ENCODE peak calls at places on chromosomes 13 and 19, in five cellular contexts. One of them, this sample, is unnamed.

GRCh38 chr13:44448875-44449274 is 75.3 kb downstream of the SERP2 start:
- DNase-seq in mesothelial cell of epicardium: no peak
- DNase-seq in ovary: no peak
- DNase-seq in lower lobe of right lung: no peak
- DNase-seq in WTC11: no peak
- DNase-seq in this sample: no peak

GRCh38 chr19:16369664-16370576 is 45.3 kb downstream of the KLF2 start:
- DNase-seq in mesothelial cell of epicardium: no peak
- DNase-seq in ovary: no peak
- DNase-seq in lower lobe of right lung: peak
- DNase-seq in WTC11: no peak
- DNase-seq in this sample: no peak

GRCh38 chr13:113815151-113816058 is 48.5 kb downstream of the GAS6 start:
- DNase-seq in mesothelial cell of epicardium: no peak
- DNase-seq in ovary: no peak
- DNase-seq in lower lobe of right lung: no peak
- DNase-seq in WTC11: no peak
- DNase-seq in this sample: no peak

GRCh38 chr19:46614114-46614701 is 10.7 kb downstream of the PTGIR start:
- DNase-seq in mesothelial cell of epicardium: peak
- DNase-seq in ovary: peak
- DNase-seq in lower lobe of right lung: peak
- DNase-seq in WTC11: peak
- DNase-seq in this sample: peak

GRCh38 chr13:98533912-98534311 is 43.0 kb downstream of the STK24 start:
- DNase-seq in mesothelial cell of epicardium: no peak
- DNase-seq in ovary: no peak
- DNase-seq in lower lobe of right lung: no peak
- DNase-seq in WTC11: no peak
- DNase-seq in this sample: no peak

GRCh38 chr13:67833564-67833963 is 603.4 kb upstream of the PCDH9 start:
- DNase-seq in mesothelial cell of epicardium: no peak
- DNase-seq in ovary: no peak
- DNase-seq in lower lobe of right lung: no peak
- DNase-seq in WTC11: no peak
- DNase-seq in this sample: no peak

GRCh38 chr13:31090921-31091624 is 70.6 kb downstream of the HSPH1 start:
- DNase-seq in mesothelial cell of epicardium: no peak
- DNase-seq in ovary: no peak
- DNase-seq in lower lobe of right lung: no peak
- DNase-seq in WTC11: no peak
- DNase-seq in this sample: peak

GRCh38 chr19:55454787-55455243 is 6.6 kb downstream of the ISOC2 start:
- DNase-seq in mesothelial cell of epicardium: no peak
- DNase-seq in ovary: no peak
- DNase-seq in lower lobe of right lung: no peak
- DNase-seq in WTC11: peak
- DNase-seq in this sample: no peak

GRCh38 chr19:56170261-56170660 is 5.5 kb upstream of the GALP start:
- DNase-seq in mesothelial cell of epicardium: no peak
- DNase-seq in ovary: no peak
- DNase-seq in lower lobe of right lung: peak
- DNase-seq in WTC11: no peak
- DNase-seq in this sample: no peak

GRCh38 chr13:98998831-98999634 is 21.2 kb upstream of the DOCK9 start:
- DNase-seq in mesothelial cell of epicardium: no peak
- DNase-seq in ovary: no peak
- DNase-seq in lower lobe of right lung: no peak
- DNase-seq in WTC11: no peak
- DNase-seq in this sample: no peak

GRCh38 chr19:18562086-18562485 is 4.4 kb downstream of the KXD1 start:
- DNase-seq in mesothelial cell of epicardium: no peak
- DNase-seq in ovary: no peak
- DNase-seq in lower lobe of right lung: no peak
- DNase-seq in WTC11: no peak
- DNase-seq in this sample: no peak

GRCh38 chr13:25286308-25286968 is 850 bp downstream of the MTMR6 start:
- DNase-seq in mesothelial cell of epicardium: no peak
- DNase-seq in ovary: no peak
- DNase-seq in lower lobe of right lung: no peak
- DNase-seq in WTC11: no peak
- DNase-seq in this sample: no peak

GRCh38 chr13:108463365-108463764 is 166.0 kb upstream of the MYO16 start:
- DNase-seq in mesothelial cell of epicardium: no peak
- DNase-seq in ovary: no peak
- DNase-seq in lower lobe of right lung: no peak
- DNase-seq in WTC11: no peak
- DNase-seq in this sample: no peak

GRCh38 chr19:5826531-5827341 is 12.8 kb downstream of the FUT6 start:
- DNase-seq in mesothelial cell of epicardium: peak
- DNase-seq in ovary: no peak
- DNase-seq in lower lobe of right lung: peak
- DNase-seq in WTC11: peak
- DNase-seq in this sample: no peak

GRCh38 chr13:108597943-108598342 is 31.5 kb upstream of the MYO16 start:
- DNase-seq in mesothelial cell of epicardium: no peak
- DNase-seq in ovary: no peak
- DNase-seq in lower lobe of right lung: no peak
- DNase-seq in WTC11: no peak
- DNase-seq in this sample: no peak

GRCh38 chr19:11505504-11506100 is at the start of gene ZNF653:
- DNase-seq in mesothelial cell of epicardium: peak
- DNase-seq in ovary: peak
- DNase-seq in lower lobe of right lung: peak
- DNase-seq in WTC11: peak
- DNase-seq in this sample: peak

GRCh38 chr13:24148414-24149305 is 11.9 kb upstream of the SPATA13 start:
- DNase-seq in mesothelial cell of epicardium: no peak
- DNase-seq in ovary: no peak
- DNase-seq in lower lobe of right lung: peak
- DNase-seq in WTC11: no peak
- DNase-seq in this sample: no peak

GRCh38 chr19:10554760-10555612 is 10.8 kb downstream of the KRI1 start:
- DNase-seq in mesothelial cell of epicardium: no peak
- DNase-seq in ovary: no peak
- DNase-seq in lower lobe of right lung: no peak
- DNase-seq in WTC11: no peak
- DNase-seq in this sample: no peak

GRCh38 chr13:47291116-47291656 is 394.3 kb upstream of the HTR2A start:
- DNase-seq in mesothelial cell of epicardium: no peak
- DNase-seq in ovary: no peak
- DNase-seq in lower lobe of right lung: no peak
- DNase-seq in WTC11: no peak
- DNase-seq in this sample: no peak

GRCh38 chr19:3855321-3855720 is 13.5 kb downstream of the ZFR2 start:
- DNase-seq in mesothelial cell of epicardium: no peak
- DNase-seq in ovary: no peak
- DNase-seq in lower lobe of right lung: no peak
- DNase-seq in WTC11: no peak
- DNase-seq in this sample: no peak

GRCh38 chr13:51729853-51730553 is 74.0 kb downstream of the DHRS12 start:
- DNase-seq in mesothelial cell of epicardium: no peak
- DNase-seq in ovary: peak
- DNase-seq in lower lobe of right lung: no peak
- DNase-seq in WTC11: no peak
- DNase-seq in this sample: peak

GRCh38 chr13:99693351-99693750 is 192.1 kb downstream of the TM9SF2 start:
- DNase-seq in mesothelial cell of epicardium: no peak
- DNase-seq in ovary: no peak
- DNase-seq in lower lobe of right lung: no peak
- DNase-seq in WTC11: no peak
- DNase-seq in this sample: no peak